ENCODE peak calls at places on chromosomes 16 and 17, in ten cellular contexts. One of them, this sample, is unnamed.

GRCh38 chr16:68070811-68071546 is 14.2 kb upstream of the NFATC3 start:
- DNase-seq in body of pancreas: no peak
- DNase-seq in tibial nerve: no peak
- DNase-seq in adrenal gland: no peak
- DNase-seq in esophagus squamous epithelium: no peak
- DNase-seq in vagina: peak; percentile 76
- DNase-seq in breast epithelium: no peak
- DNase-seq in prostate gland: no peak
- DNase-seq in Peyer's patch: no peak
- DNase-seq in heart left ventricle: no peak
- DNase-seq in this sample: no peak

GRCh38 chr17:4513113-4514032 is 14.7 kb downstream of the SPNS2 start:
- DNase-seq in breast epithelium: no peak
- DNase-seq in adrenal gland: no peak
- DNase-seq in esophagus squamous epithelium: no peak
- DNase-seq in heart left ventricle: no peak
- DNase-seq in vagina: no peak
- DNase-seq in prostate gland: no peak
- DNase-seq in body of pancreas: peak; percentile 29
- DNase-seq in Peyer's patch: no peak
- DNase-seq in tibial nerve: no peak
- DNase-seq in this sample: no peak

GRCh38 chr17:8151641-8152111 is 528 bp downstream of the PER1 start:
- DNase-seq in adrenal gland: peak; percentile 92
- DNase-seq in heart left ventricle: peak; percentile 94
- DNase-seq in prostate gland: peak; percentile 83
- DNase-seq in tibial nerve: peak; percentile 88
- DNase-seq in esophagus squamous epithelium: no peak
- DNase-seq in Peyer's patch: peak; percentile 84
- DNase-seq in body of pancreas: peak; percentile 95
- DNase-seq in vagina: peak; percentile 96
- DNase-seq in breast epithelium: peak; percentile 88
- DNase-seq in this sample: peak; percentile 91

GRCh38 chr17:76208120-76208519 is 32.2 kb downstream of the RNF157 start:
- DNase-seq in prostate gland: no peak
- DNase-seq in vagina: no peak
- DNase-seq in Peyer's patch: no peak
- DNase-seq in heart left ventricle: no peak
- DNase-seq in esophagus squamous epithelium: no peak
- DNase-seq in adrenal gland: no peak
- DNase-seq in breast epithelium: no peak
- DNase-seq in tibial nerve: no peak
- DNase-seq in body of pancreas: no peak
- DNase-seq in this sample: no peak

GRCh38 chr16:81896902-81897301 is 114.4 kb downstream of the SDR42E1 start:
- DNase-seq in esophagus squamous epithelium: no peak
- DNase-seq in breast epithelium: no peak
- DNase-seq in body of pancreas: no peak
- DNase-seq in prostate gland: no peak
- DNase-seq in heart left ventricle: no peak
- DNase-seq in Peyer's patch: no peak
- DNase-seq in vagina: no peak
- DNase-seq in tibial nerve: no peak
- DNase-seq in adrenal gland: no peak
- DNase-seq in this sample: no peak

GRCh38 chr16:67110136-67110847 is 551 bp downstream of the PHAF1 start:
- DNase-seq in breast epithelium: no peak
- DNase-seq in adrenal gland: no peak
- DNase-seq in tibial nerve: no peak
- DNase-seq in esophagus squamous epithelium: no peak
- DNase-seq in Peyer's patch: no peak
- DNase-seq in heart left ventricle: no peak
- DNase-seq in vagina: peak; percentile 77
- DNase-seq in prostate gland: no peak
- DNase-seq in body of pancreas: no peak
- DNase-seq in this sample: no peak

GRCh38 chr17:17575360-17576251 is 15.9 kb downstream of the PEMT start:
- DNase-seq in heart left ventricle: no peak
- DNase-seq in esophagus squamous epithelium: no peak
- DNase-seq in breast epithelium: no peak
- DNase-seq in vagina: no peak
- DNase-seq in Peyer's patch: no peak
- DNase-seq in tibial nerve: peak; percentile 46
- DNase-seq in adrenal gland: no peak
- DNase-seq in body of pancreas: no peak
- DNase-seq in prostate gland: no peak
- DNase-seq in this sample: peak; percentile 92

GRCh38 chr17:9307313-9307998 is 268.2 kb downstream of the STX8 start:
- DNase-seq in adrenal gland: no peak
- DNase-seq in breast epithelium: no peak
- DNase-seq in tibial nerve: no peak
- DNase-seq in vagina: no peak
- DNase-seq in Peyer's patch: no peak
- DNase-seq in esophagus squamous epithelium: no peak
- DNase-seq in prostate gland: no peak
- DNase-seq in body of pancreas: no peak
- DNase-seq in heart left ventricle: no peak
- DNase-seq in this sample: no peak

GRCh38 chr16:84360170-84360569 is 8.2 kb upstream of the ATP2C2 start:
- DNase-seq in vagina: no peak
- DNase-seq in breast epithelium: no peak
- DNase-seq in adrenal gland: no peak
- DNase-seq in body of pancreas: no peak
- DNase-seq in prostate gland: no peak
- DNase-seq in esophagus squamous epithelium: no peak
- DNase-seq in heart left ventricle: no peak
- DNase-seq in Peyer's patch: peak; percentile 10
- DNase-seq in tibial nerve: no peak
- DNase-seq in this sample: no peak

GRCh38 chr17:45093444-45094110 is 32.5 kb downstream of the NMT1 start:
- DNase-seq in breast epithelium: no peak
- DNase-seq in heart left ventricle: no peak
- DNase-seq in adrenal gland: no peak
- DNase-seq in vagina: peak; percentile 89
- DNase-seq in prostate gland: peak; percentile 36
- DNase-seq in body of pancreas: no peak
- DNase-seq in Peyer's patch: peak; percentile 52
- DNase-seq in esophagus squamous epithelium: no peak
- DNase-seq in tibial nerve: peak; percentile 65
- DNase-seq in this sample: peak; percentile 41

GRCh38 chr16:55056585-55057520 is 126.2 kb downstream of the IRX5 start:
- DNase-seq in tibial nerve: no peak
- DNase-seq in breast epithelium: no peak
- DNase-seq in vagina: no peak
- DNase-seq in prostate gland: no peak
- DNase-seq in adrenal gland: no peak
- DNase-seq in Peyer's patch: no peak
- DNase-seq in heart left ventricle: no peak
- DNase-seq in body of pancreas: no peak
- DNase-seq in esophagus squamous epithelium: no peak
- DNase-seq in this sample: no peak

GRCh38 chr16:1296688-1297412 is 12.6 kb upstream of the UBE2I start:
- DNase-seq in body of pancreas: peak; percentile 76
- DNase-seq in esophagus squamous epithelium: no peak
- DNase-seq in tibial nerve: no peak
- DNase-seq in Peyer's patch: peak; percentile 70
- DNase-seq in vagina: no peak
- DNase-seq in adrenal gland: peak; percentile 85
- DNase-seq in breast epithelium: no peak
- DNase-seq in heart left ventricle: no peak
- DNase-seq in prostate gland: peak; percentile 64
- DNase-seq in this sample: no peak

GRCh38 chr17:45851464-45851863 is 6.8 kb downstream of the SPPL2C start:
- DNase-seq in esophagus squamous epithelium: no peak
- DNase-seq in breast epithelium: no peak
- DNase-seq in body of pancreas: no peak
- DNase-seq in tibial nerve: no peak
- DNase-seq in heart left ventricle: peak; percentile 42
- DNase-seq in prostate gland: no peak
- DNase-seq in adrenal gland: no peak
- DNase-seq in vagina: no peak
- DNase-seq in Peyer's patch: peak; percentile 37
- DNase-seq in this sample: no peak

GRCh38 chr17:16911141-16911937 is 60.6 kb downstream of the TNFRSF13B start:
- DNase-seq in adrenal gland: peak; percentile 33
- DNase-seq in esophagus squamous epithelium: no peak
- DNase-seq in body of pancreas: no peak
- DNase-seq in vagina: peak; percentile 78
- DNase-seq in breast epithelium: peak; percentile 37
- DNase-seq in Peyer's patch: no peak
- DNase-seq in tibial nerve: no peak
- DNase-seq in prostate gland: no peak
- DNase-seq in heart left ventricle: no peak
- DNase-seq in this sample: no peak

GRCh38 chr17:28576758-28577465 is at the start of gene ALDOC:
- DNase-seq in breast epithelium: peak; percentile 93
- DNase-seq in adrenal gland: peak; percentile 95
- DNase-seq in Peyer's patch: peak; percentile 99
- DNase-seq in prostate gland: peak; percentile 98
- DNase-seq in body of pancreas: peak; percentile 98
- DNase-seq in esophagus squamous epithelium: peak; percentile 81
- DNase-seq in tibial nerve: peak; percentile 95
- DNase-seq in heart left ventricle: peak; percentile 98
- DNase-seq in vagina: no peak
- DNase-seq in this sample: peak; percentile 97
- TF ChIP-seq CTCF in breast epithelium: no peak
- TF ChIP-seq CTCF in adrenal gland: no peak
- TF ChIP-seq CTCF in Peyer's patch: no peak
- TF ChIP-seq CTCF in prostate gland: peak; percentile 8
- TF ChIP-seq CTCF in body of pancreas: no peak
- TF ChIP-seq CTCF in esophagus squamous epithelium: no peak
- TF ChIP-seq CTCF in tibial nerve: no peak
- TF ChIP-seq CTCF in heart left ventricle: no peak
- TF ChIP-seq CTCF in vagina: no peak
- TF ChIP-seq CTCF in this sample: no peak

GRCh38 chr16:11977206-11978041 is 890 bp downstream of the SNX29 start:
- DNase-seq in Peyer's patch: no peak
- DNase-seq in heart left ventricle: no peak
- DNase-seq in adrenal gland: peak; percentile 46
- DNase-seq in esophagus squamous epithelium: no peak
- DNase-seq in vagina: peak; percentile 88
- DNase-seq in body of pancreas: no peak
- DNase-seq in tibial nerve: peak; percentile 19
- DNase-seq in prostate gland: no peak
- DNase-seq in breast epithelium: no peak
- DNase-seq in this sample: peak; percentile 36
- TF ChIP-seq POLR2A in Peyer's patch: no peak
- TF ChIP-seq POLR2A in heart left ventricle: no peak
- TF ChIP-seq POLR2A in adrenal gland: peak; percentile 16
- TF ChIP-seq POLR2A in esophagus squamous epithelium: peak; percentile 34
- TF ChIP-seq POLR2A in vagina: no peak
- TF ChIP-seq POLR2A in body of pancreas: no peak
- TF ChIP-seq POLR2A in tibial nerve: no peak
- TF ChIP-seq POLR2A in prostate gland: no peak
- TF ChIP-seq POLR2A in breast epithelium: no peak
- TF ChIP-seq POLR2A in this sample: no peak

GRCh38 chr17:39231091-39231561 is 5.4 kb upstream of the STAC2 start:
- DNase-seq in prostate gland: no peak
- DNase-seq in adrenal gland: no peak
- DNase-seq in tibial nerve: no peak
- DNase-seq in vagina: no peak
- DNase-seq in Peyer's patch: no peak
- DNase-seq in esophagus squamous epithelium: no peak
- DNase-seq in breast epithelium: no peak
- DNase-seq in heart left ventricle: peak; percentile 46
- DNase-seq in body of pancreas: no peak
- DNase-seq in this sample: no peak

GRCh38 chr17:39229274-39229913 is 3.6 kb upstream of the STAC2 start:
- DNase-seq in Peyer's patch: no peak
- DNase-seq in tibial nerve: no peak
- DNase-seq in adrenal gland: no peak
- DNase-seq in vagina: no peak
- DNase-seq in esophagus squamous epithelium: no peak
- DNase-seq in prostate gland: no peak
- DNase-seq in heart left ventricle: peak; percentile 53
- DNase-seq in body of pancreas: no peak
- DNase-seq in breast epithelium: no peak
- DNase-seq in this sample: no peak

GRCh38 chr17:39235555-39236221 is 9.9 kb upstream of the STAC2 start:
- DNase-seq in breast epithelium: no peak
- DNase-seq in tibial nerve: no peak
- DNase-seq in body of pancreas: no peak
- DNase-seq in vagina: no peak
- DNase-seq in esophagus squamous epithelium: no peak
- DNase-seq in prostate gland: no peak
- DNase-seq in heart left ventricle: peak; percentile 20
- DNase-seq in Peyer's patch: no peak
- DNase-seq in adrenal gland: peak; percentile 40
- DNase-seq in this sample: no peak

GRCh38 chr17:39230361-39230760 is 4.6 kb upstream of the STAC2 start:
- DNase-seq in adrenal gland: no peak
- DNase-seq in esophagus squamous epithelium: no peak
- DNase-seq in body of pancreas: no peak
- DNase-seq in Peyer's patch: no peak
- DNase-seq in vagina: no peak
- DNase-seq in breast epithelium: no peak
- DNase-seq in tibial nerve: no peak
- DNase-seq in prostate gland: no peak
- DNase-seq in heart left ventricle: no peak
- DNase-seq in this sample: no peak

GRCh38 chr17:39231587-39232551 is 6.1 kb upstream of the STAC2 start:
- DNase-seq in adrenal gland: peak; percentile 56
- DNase-seq in body of pancreas: peak; percentile 41
- DNase-seq in Peyer's patch: no peak
- DNase-seq in esophagus squamous epithelium: no peak
- DNase-seq in heart left ventricle: peak; percentile 73
- DNase-seq in tibial nerve: no peak
- DNase-seq in breast epithelium: no peak
- DNase-seq in prostate gland: no peak
- DNase-seq in vagina: no peak
- DNase-seq in this sample: no peak
- H3K4me3 ChIP-seq in adrenal gland: no peak overlapping the region
- H3K4me3 ChIP-seq in body of pancreas: no peak overlapping the region
- H3K4me3 ChIP-seq in Peyer's patch: no peak overlapping the region
- H3K4me3 ChIP-seq in esophagus squamous epithelium: no peak overlapping the region
- H3K4me3 ChIP-seq in heart left ventricle: no peak overlapping the region
- H3K4me3 ChIP-seq in tibial nerve: peak overlapping the region; percentile 26
- H3K4me3 ChIP-seq in breast epithelium: no peak overlapping the region
- H3K4me3 ChIP-seq in prostate gland: no peak overlapping the region
- H3K4me3 ChIP-seq in vagina: no peak overlapping the region
- H3K4me3 ChIP-seq in this sample: no peak overlapping the region

DNA sequence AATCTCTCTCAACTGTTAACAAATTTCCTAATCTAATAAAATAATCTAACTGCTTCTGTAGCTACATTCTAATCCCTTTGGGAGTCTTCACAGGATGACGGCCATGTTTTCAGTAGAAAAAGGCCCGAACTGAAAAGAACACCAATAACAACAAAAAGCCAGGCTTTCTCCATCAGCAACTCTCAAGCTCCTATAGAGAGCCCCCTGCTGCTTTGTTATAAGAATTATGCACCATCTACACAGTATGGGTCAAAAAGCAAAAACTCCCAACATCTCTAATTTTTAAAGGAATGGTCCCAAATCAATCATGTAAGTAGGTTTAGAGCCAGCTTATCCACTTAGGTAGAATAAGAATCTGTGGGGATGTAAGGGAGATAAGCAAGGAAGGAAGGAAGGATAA is 163.6 kb upstream of the C17orf78 start:
- DNase-seq in esophagus squamous epithelium: no peak
- DNase-seq in heart left ventricle: no peak
- DNase-seq in adrenal gland: no peak
- DNase-seq in breast epithelium: no peak
- DNase-seq in vagina: no peak
- DNase-seq in tibial nerve: no peak
- DNase-seq in body of pancreas: no peak
- DNase-seq in Peyer's patch: no peak
- DNase-seq in prostate gland: no peak
- DNase-seq in this sample: no peak
- TF ChIP-seq CTCF in esophagus squamous epithelium: no peak
- TF ChIP-seq CTCF in heart left ventricle: no peak
- TF ChIP-seq CTCF in adrenal gland: no peak
- TF ChIP-seq CTCF in breast epithelium: no peak
- TF ChIP-seq CTCF in vagina: no peak
- TF ChIP-seq CTCF in tibial nerve: no peak
- TF ChIP-seq CTCF in body of pancreas: no peak
- TF ChIP-seq CTCF in Peyer's patch: no peak
- TF ChIP-seq CTCF in prostate gland: no peak
- TF ChIP-seq CTCF in this sample: no peak